ENCODE peak calls at places on chromosome 7, in eight cellular contexts. Q is colonic mucosa, C is OCI-LY7, J is nephron progenitor cell, L is esophagus squamous epithelium, N is AG04450, U is upper lobe of right lung, A is WTC11. Z is an unnamed sample.

GRCh38 chr7:99562114-99562784 is 3.8 kb downstream of the ZNF655 start:
- DNase-seq in Q (no peak), J (no peak), U (no peak), N (no peak), A (no peak), L (no peak), C (no peak), Z (no peak)

GRCh38 chr7:100396421-100396982 is 23.2 kb downstream of the PILRA start:
- DNase-seq in N (no peak), C (peak; percentile 78), U (no peak), A (no peak), L (no peak), Q (no peak), J (no peak), Z (no peak)

GRCh38 chr7:111010833-111011232 is 80.1 kb upstream of the LRRN3 start:
- DNase-seq in C (no peak), Q (no peak), L (no peak), U (no peak), J (no peak), N (no peak), A (no peak), Z (no peak)

GRCh38 chr7:97187067-97187466 is 69.6 kb downstream of the SDHAF3 start:
- DNase-seq in C (no peak), Q (no peak), A (no peak), U (no peak), N (peak; percentile 1), L (no peak), J (no peak), Z (no peak)

GRCh38 chr7:39353615-39354376 is 212.4 kb upstream of the YAE1 start:
- DNase-seq in L (no peak), A (peak; percentile 68), Q (no peak), N (no peak), J (peak; percentile 56), C (no peak), U (peak; percentile 66), Z (peak; percentile 42)

GRCh38 chr7:75798770-75799169 is 14.8 kb downstream of the CCL24 start:
- DNase-seq in N (no peak), Q (peak; percentile 48), J (no peak), A (no peak), U (no peak), C (peak; percentile 33), L (no peak), Z (no peak)

GRCh38 chr7:40760997-40761396 is 626.2 kb downstream of the SUGCT start:
- DNase-seq in Q (no peak), J (no peak), A (no peak), C (no peak), U (no peak), N (no peak), L (no peak), Z (no peak)

GRCh38 chr7:128408709-128409434 is 910 bp downstream of the IMPDH1 start:
- DNase-seq in U (peak; percentile 73), J (no peak), L (no peak), A (peak; percentile 46), N (no peak), C (no peak), Q (peak; percentile 41), Z (no peak)

GRCh38 chr7:24152907-24153513 is 131.0 kb upstream of the NPY start:
- DNase-seq in U (no peak), L (no peak), C (no peak), J (no peak), N (no peak), Q (peak; percentile 26), A (no peak), Z (no peak)

GRCh38 chr7:16646427-16647081 is 573 bp downstream of the BZW2 start:
- DNase-seq in Q (peak; percentile 60), C (peak; percentile 55), J (no peak), L (no peak), U (no peak), N (no peak), A (no peak), Z (no peak)

GRCh38 chr7:1592299-1592842 is 22.5 kb upstream of the PSMG3 start:
- DNase-seq in L (no peak), C (peak; percentile 71), U (no peak), A (no peak), J (no peak), Q (no peak), N (no peak), Z (no peak)

GRCh38 chr7:154569916-154570315 is 433.0 kb downstream of the PAXIP1 start:
- DNase-seq in C (no peak), U (no peak), L (no peak), J (no peak), A (no peak), N (no peak), Q (no peak), Z (no peak)

GRCh38 chr7:26620352-26620751 is 244.0 kb downstream of the SKAP2 start:
- DNase-seq in A (peak; percentile 70), U (no peak), C (peak; percentile 3), L (no peak), Q (no peak), J (peak; percentile 21), N (no peak), Z (peak; percentile 11)

GRCh38 chr7:21367081-21367480 is 60.8 kb upstream of the SP4 start:
- DNase-seq in N (no peak), U (no peak), A (no peak), J (no peak), C (no peak), Q (no peak), L (no peak), Z (no peak)

GRCh38 chr7:104956753-104957450 is 57.1 kb upstream of the KMT2E start:
- DNase-seq in L (no peak), N (peak; percentile 81), U (no peak), C (no peak), Q (no peak), J (no peak), A (no peak), Z (no peak)

GRCh38 chr7:29588900-29589696 is 25.5 kb downstream of the PRR15 start:
- DNase-seq in A (peak; percentile 64), N (peak; percentile 8), Q (peak; percentile 77), C (peak; percentile 52), J (peak; percentile 48), L (no peak), U (no peak), Z (peak; percentile 48)

GRCh38 chr7:70791341-70791740 is 340.6 kb upstream of the GALNT17 start:
- DNase-seq in A (no peak), L (no peak), U (no peak), J (no peak), Q (no peak), C (no peak), N (no peak), Z (no peak)

GRCh38 chr7:33334349-33334748 is 205.0 kb downstream of the BBS9 start:
- DNase-seq in A (no peak), U (no peak), L (no peak), Q (no peak), C (peak; percentile 2), J (no peak), N (no peak), Z (peak; percentile 6)

GRCh38 chr7:30502470-30503251 is 2.0 kb downstream of the GGCT start:
- DNase-seq in C (peak; percentile 7), J (no peak), A (no peak), U (no peak), N (no peak), Q (no peak), L (no peak), Z (no peak)

GRCh38 chr7:104536956-104537355 is 208.6 kb downstream of the LHFPL3 start:
- DNase-seq in Q (no peak), A (no peak), L (no peak), C (no peak), U (no peak), N (no peak), J (no peak), Z (no peak)

GRCh38 chr7:32496052-32496813 is 944 bp downstream of the AVL9 start:
- DNase-seq in Q (no peak), A (no peak), J (no peak), L (no peak), N (no peak), U (no peak), C (no peak), Z (peak; percentile 8)

DNA sequence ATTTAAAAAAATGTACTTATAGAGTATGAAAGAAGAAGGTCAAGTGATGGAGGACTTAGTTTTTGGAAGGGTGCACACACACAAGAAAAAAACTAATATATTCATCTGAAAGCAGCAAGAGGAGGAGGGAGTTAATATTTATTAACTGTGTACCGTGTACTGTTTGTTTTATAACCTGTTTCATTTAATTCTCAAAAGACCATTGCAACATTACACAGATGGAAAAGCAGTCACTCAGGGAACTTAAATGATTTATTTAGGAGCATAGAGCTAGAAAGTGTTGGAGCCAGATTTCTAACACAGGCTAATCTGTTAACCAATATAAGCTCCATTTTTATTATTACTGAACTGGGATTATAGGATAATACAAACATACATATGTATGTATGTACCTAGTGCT is 36.7 kb downstream of the GLCCI1 start:
- DNase-seq in C (no peak), J (no peak), U (no peak), N (no peak), Q (no peak), L (no peak), A (no peak), Z (no peak)
- TF ChIP-seq CTCF in C (no peak), J (no peak), U (no peak), N (no peak), Q (no peak), L (no peak), A (no peak), Z (no peak)

GRCh38 chr7:8724080-8724718 is 290.8 kb downstream of the NXPH1 start:
- DNase-seq in U (no peak), N (no peak), L (no peak), C (peak; percentile 40), A (peak; percentile 75), Q (peak; percentile 42), J (peak; percentile 69), Z (peak; percentile 57)
- TF ChIP-seq CTCF in U (peak; percentile 40), N (no peak), L (peak; percentile 30), C (peak; percentile 88), A (peak; percentile 63), Q (peak; percentile 39), J (peak; percentile 81), Z (peak; percentile 74)

GRCh38 chr7:109206196-109206595 is 636.5 kb downstream of the DNAJB9 start:
- DNase-seq in U (no peak), A (no peak), N (no peak), C (no peak), Q (no peak), L (no peak), J (no peak), Z (no peak)
- TF ChIP-seq CTCF in U (no peak), A (no peak), N (no peak), C (peak; percentile 54), Q (no peak), L (no peak), J (peak; percentile 12), Z (no peak)

DNA sequence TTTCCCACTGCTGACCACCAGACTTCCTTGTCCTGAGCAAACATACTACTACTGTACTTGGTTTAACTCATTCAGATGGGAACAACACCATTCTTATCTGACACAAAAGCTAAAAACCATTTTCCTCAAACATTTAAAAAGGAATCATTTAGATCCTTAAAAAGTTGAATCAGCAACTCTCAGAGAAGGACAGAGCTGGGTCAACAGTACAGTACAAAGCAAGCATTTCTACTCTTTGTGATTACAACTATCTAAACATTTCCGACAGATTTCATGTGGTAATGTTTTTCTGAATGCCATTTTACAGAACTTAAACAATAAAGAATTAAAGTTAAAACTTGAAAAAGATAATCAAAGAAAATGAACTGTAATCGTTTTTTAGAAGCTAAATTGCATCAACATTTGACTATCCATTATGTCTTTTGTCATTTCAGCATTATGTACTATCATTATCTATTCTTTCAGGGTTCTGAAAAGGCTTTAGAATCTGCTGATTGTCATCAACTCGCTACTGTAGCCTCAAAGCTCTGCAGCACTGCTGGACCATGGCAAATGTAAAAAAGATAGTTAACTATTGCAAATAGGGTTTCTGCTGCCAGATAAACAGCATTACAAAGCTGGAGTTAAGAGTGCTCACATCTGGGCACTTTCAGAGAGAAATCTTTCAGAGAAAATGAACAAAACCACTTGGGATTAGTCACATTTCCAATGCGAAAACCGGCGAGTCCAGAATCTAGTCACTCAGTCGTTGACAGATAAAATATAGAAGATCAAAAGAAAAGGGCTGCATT is 160.4 kb upstream of the LAMB4 start:
- DNase-seq in C (no peak), N (no peak), A (no peak), J (no peak), U (no peak), L (no peak), Q (no peak), Z (no peak)
- TF ChIP-seq CTCF in C (no peak), N (no peak), A (no peak), J (no peak), U (no peak), L (no peak), Q (no peak), Z (no peak)